ENCODE peak calls at places on chromosomes 3 and 15, in seven cellular contexts. E, D, C, F, G, O and K are unnamed samples.

GRCh38 chr3:129878355-129878754 is 15.2 kb downstream of the TMCC1 start:
- DNase-seq in E (no peak), D (no peak), C (no peak), F (no peak), G (no peak), O (no peak), K (no peak)

GRCh38 chr3:71521940-71522876 is 61.3 kb downstream of the FOXP1 start:
- DNase-seq in E (no peak), D (no peak), C (no peak), F (no peak), G (no peak), O (no peak), K (no peak)

GRCh38 chr15:33148129-33148850 is 46.2 kb downstream of the FMN1 start:
- DNase-seq in E (no peak), D (no peak), C (no peak), F (no peak), G (no peak), O (no peak), K (no peak)

GRCh38 chr3:132456141-132456540 is 38.8 kb downstream of the DNAJC13 start:
- DNase-seq in E (no peak), D (no peak), C (no peak), F (no peak), G (no peak), O (no peak), K (no peak)

GRCh38 chr3:65597225-65597951 is 441.3 kb downstream of the MAGI1 start:
- DNase-seq in E (no peak), D (no peak), C (peak; percentile 74), F (no peak), G (peak; percentile 27), O (no peak), K (peak; percentile 83)

GRCh38 chr3:4506559-4507009 is 13.4 kb downstream of the ITPR1 start:
- DNase-seq in E (no peak), D (no peak), C (no peak), F (no peak), G (no peak), O (no peak), K (no peak)

GRCh38 chr3:119672791-119673190 is 4.4 kb downstream of the COX17 start:
- DNase-seq in E (no peak), D (no peak), C (no peak), F (no peak), G (peak; percentile 7), O (no peak), K (no peak)

GRCh38 chr3:60742606-60743145 is 508.6 kb downstream of the FHIT start:
- DNase-seq in E (no peak), D (peak; percentile 25), C (no peak), F (no peak), G (peak; percentile 26), O (peak; percentile 58), K (peak; percentile 41)

GRCh38 chr3:34202975-34203374 is 404.5 kb downstream of the PDCD6IP start:
- DNase-seq in E (no peak), D (no peak), C (no peak), F (no peak), G (no peak), O (no peak), K (no peak)

GRCh38 chr15:63256433-63256884 is 20.9 kb upstream of the APH1B start:
- DNase-seq in E (no peak), D (no peak), C (no peak), F (no peak), G (peak; percentile 82), O (peak; percentile 55), K (no peak)

GRCh38 chr3:162195147-162195546 is 698.5 kb downstream of the OTOL1 start:
- DNase-seq in E (no peak), D (no peak), C (no peak), F (no peak), G (no peak), O (no peak), K (no peak)

GRCh38 chr15:68877626-68878025 is 52.7 kb upstream of the SPESP1 start:
- DNase-seq in E (no peak), D (no peak), C (no peak), F (no peak), G (no peak), O (no peak), K (no peak)

GRCh38 chr15:29822100-29822684 is at the start of gene TJP1:
- DNase-seq in E (peak; percentile 82), D (peak; percentile 81), C (peak; percentile 88), F (no peak), G (peak; percentile 62), O (no peak), K (peak; percentile 70)
- TF ChIP-seq CTCF in E (no peak), D (no peak), C (no peak), F (no peak), G (no peak), O (no peak), K (no peak)

DNA sequence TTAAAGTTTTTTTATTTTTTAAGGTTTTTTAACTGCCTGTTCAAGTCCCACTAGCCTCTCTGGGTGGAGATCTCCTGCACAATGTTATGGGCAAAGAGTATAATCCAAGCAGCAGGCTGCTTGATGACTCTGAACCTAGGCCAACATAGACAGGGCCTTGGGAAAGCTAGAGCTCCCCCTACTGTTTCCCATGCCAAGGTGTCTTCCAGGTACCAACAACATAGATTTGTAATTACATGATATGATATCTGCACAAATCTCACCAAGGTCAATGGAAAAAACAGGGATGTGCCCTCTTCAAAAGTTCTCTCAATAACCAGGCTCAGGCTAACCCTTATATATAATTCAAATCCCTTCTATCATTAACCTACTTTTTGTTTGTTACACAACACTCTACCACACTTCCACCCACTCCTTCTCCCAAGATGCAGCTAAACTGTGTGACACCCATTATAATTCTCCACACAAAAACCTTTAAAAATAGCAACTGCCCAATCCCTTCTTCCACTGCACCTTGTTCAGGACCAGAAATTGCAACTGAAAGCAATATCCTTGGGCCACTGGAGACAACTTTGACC is 43.8 kb downstream of the RBM15B start:
- DNase-seq in E (no peak), D (no peak), C (no peak), F (peak; percentile 20), G (peak; percentile 64), O (no peak), K (peak; percentile 10)
- TF ChIP-seq CTCF in E (peak; percentile 71), D (peak; percentile 57), C (peak; percentile 75), F (peak; percentile 64), G (peak; percentile 81), O (peak; percentile 80), K (peak; percentile 69)

GRCh38 chr3:377158-377561 is 180.6 kb downstream of the CHL1 start:
- DNase-seq in E (no peak), D (no peak), C (no peak), F (no peak), G (peak; percentile 6), O (no peak), K (no peak)
- TF ChIP-seq CTCF in E (peak; percentile 27), D (peak; percentile 50), C (peak; percentile 73), F (no peak), G (no peak), O (peak; percentile 46), K (peak; percentile 73)

DNA sequence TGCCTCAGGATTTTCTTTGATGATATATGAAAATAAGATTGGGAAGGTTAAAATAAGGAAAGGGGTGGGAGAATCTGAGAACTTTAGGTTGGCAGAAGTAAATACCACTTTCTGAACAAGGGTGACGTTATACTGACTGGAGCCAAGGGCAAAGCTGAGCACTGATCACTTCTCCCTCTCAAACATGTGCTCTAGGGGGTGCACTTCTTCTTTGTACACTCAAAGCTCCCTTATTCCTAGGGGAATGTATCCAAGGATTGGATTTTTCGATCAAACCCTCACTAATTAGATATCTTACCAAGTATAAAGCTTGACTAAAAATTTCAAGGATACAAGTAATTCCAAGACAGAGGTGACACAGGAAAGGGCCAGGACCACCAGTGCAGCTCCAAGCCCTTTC is 243.9 kb upstream of the UMPS start:
- DNase-seq in E (no peak), D (no peak), C (no peak), F (no peak), G (no peak), O (no peak), K (no peak)
- TF ChIP-seq CTCF in E (no peak), D (no peak), C (no peak), F (no peak), G (no peak), O (no peak), K (no peak)

GRCh38 chr3:189270248-189270832 is 98.6 kb downstream of the TPRG1 start:
- DNase-seq in E (peak; percentile 61), D (peak; percentile 32), C (no peak), F (peak; percentile 5), G (peak; percentile 88), O (peak; percentile 60), K (peak; percentile 4)
- TF ChIP-seq CTCF in E (peak; percentile 48), D (peak; percentile 65), C (peak; percentile 68), F (no peak), G (peak; percentile 95), O (peak; percentile 93), K (peak; percentile 69)

GRCh38 chr3:170980399-170980798 is 46.1 kb downstream of the SLC2A2 start:
- DNase-seq in E (no peak), D (no peak), C (no peak), F (no peak), G (no peak), O (no peak), K (no peak)
- TF ChIP-seq CTCF in E (no peak), D (no peak), C (peak; percentile 65), F (no peak), G (no peak), O (no peak), K (peak; percentile 42)

DNA sequence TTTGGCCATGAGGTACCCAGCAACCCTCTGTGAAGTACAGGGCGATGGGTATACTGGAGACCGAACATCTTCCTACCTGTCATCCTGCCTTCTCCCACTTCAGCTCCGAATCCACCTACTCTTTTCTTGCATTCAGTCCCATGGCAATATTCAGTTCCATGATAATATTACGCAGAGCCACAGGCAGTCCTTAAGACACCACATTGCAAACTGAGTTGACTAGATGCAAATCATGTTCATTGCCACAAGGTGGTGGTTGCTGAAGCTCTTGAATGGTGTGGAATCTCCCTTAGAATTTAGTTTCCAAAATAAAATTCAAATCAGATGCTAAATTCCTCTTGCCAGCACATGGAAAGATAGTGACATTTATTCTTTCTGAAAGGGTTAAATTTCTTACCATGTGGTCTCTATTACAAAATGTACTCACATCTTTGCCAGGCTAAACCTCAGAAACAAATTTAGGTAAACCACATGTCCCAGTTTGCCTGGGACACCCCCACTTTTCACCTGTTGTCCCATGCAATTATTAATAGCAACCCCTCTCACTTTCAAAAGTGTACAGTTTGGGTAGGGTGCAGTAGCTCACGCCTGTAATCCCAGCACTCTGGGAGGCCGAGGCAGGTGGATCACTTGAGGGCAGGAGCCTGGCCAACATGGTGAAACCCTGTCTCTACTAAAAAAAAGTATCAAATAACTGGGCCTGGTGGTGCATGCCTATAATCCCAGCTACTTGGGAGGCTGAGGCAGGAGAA is 1.7 kb upstream of the NME9 start:
- DNase-seq in E (no peak), D (peak; percentile 30), C (no peak), F (no peak), G (peak; percentile 35), O (no peak), K (no peak)
- TF ChIP-seq CTCF in E (no peak), D (peak; percentile 38), C (peak; percentile 36), F (no peak), G (peak; percentile 36), O (peak; percentile 32), K (peak; percentile 36)

GRCh38 chr3:127822836-127823589 is 698 bp upstream of the MGLL start:
- DNase-seq in E (peak; percentile 80), D (peak; percentile 77), C (no peak), F (no peak), G (peak; percentile 17), O (no peak), K (no peak)
- TF ChIP-seq CTCF in E (peak; percentile 18), D (peak; percentile 38), C (no peak), F (no peak), G (peak; percentile 20), O (no peak), K (no peak)